ENCODE peak calls at places on chromosomes 16 and 17, in seven cellular contexts. K, N, F, H, D, P and O are unnamed samples.

GRCh38 chr16:50354629-50355456 is 13.9 kb downstream of the BRD7 start:
- DNase-seq in K (no peak), N (no peak), F (no peak), H (no peak), D (peak), P (no peak), O (peak)

GRCh38 chr16:30951193-30951592 is 2.3 kb downstream of the ORAI3 start:
- DNase-seq in K (no peak), N (no peak), F (no peak), H (no peak), D (no peak), P (no peak), O (no peak)

GRCh38 chr16:71626858-71627213 is 852 bp downstream of the MARVELD3 start:
- DNase-seq in K (no peak), N (no peak), F (no peak), H (no peak), D (no peak), P (no peak), O (no peak)

GRCh38 chr17:79124513-79125209 is 50.0 kb downstream of the ENGASE start:
- DNase-seq in K (no peak), N (no peak), F (no peak), H (no peak), D (no peak), P (no peak), O (no peak)

GRCh38 chr17:29007456-29008455 is 1.9 kb upstream of the SEZ6 start:
- DNase-seq in K (no peak), N (no peak), F (no peak), H (no peak), D (no peak), P (no peak), O (no peak)

GRCh38 chr16:380837-381787 is 666 bp downstream of the PGAP6 start:
- DNase-seq in K (no peak), N (no peak), F (no peak), H (no peak), D (no peak), P (no peak), O (no peak)

GRCh38 chr16:2287916-2288547 is 20.1 kb upstream of the RNPS1 start:
- DNase-seq in K (no peak), N (no peak), F (no peak), H (no peak), D (no peak), P (no peak), O (no peak)

GRCh38 chr17:28737316-28737715 is 6.5 kb upstream of the TRAF4 start:
- DNase-seq in K (no peak), N (no peak), F (no peak), H (no peak), D (no peak), P (no peak), O (no peak)

GRCh38 chr16:28609631-28610594 is at the start of gene SULT1A1:
- DNase-seq in K (no peak), N (no peak), F (no peak), H (no peak), D (no peak), P (peak), O (no peak)
- H3K27ac ChIP-seq in K (peak), N (no peak), F (no peak), H (no peak), D (no peak), P (peak), O (no peak)

GRCh38 chr17:81858967-81859905 is 1.1 kb downstream of the P4HB start:
- DNase-seq in K (no peak), N (no peak), F (no peak), H (no peak), D (peak), P (no peak), O (no peak)
- H3K27ac ChIP-seq in K (peak), N (no peak), F (peak), H (peak), D (peak), P (peak), O (no peak)

GRCh38 chr16:75624921-75625334 is 1.8 kb upstream of the ADAT1 start:
- DNase-seq in K (no peak), N (no peak), F (no peak), H (no peak), D (no peak), P (no peak), O (no peak)

GRCh38 chr16:75626806-75627205 is 3.7 kb upstream of the ADAT1 start:
- DNase-seq in K (no peak), N (no peak), F (no peak), H (no peak), D (no peak), P (no peak), O (no peak)

GRCh38 chr16:75629132-75629531 is 6.1 kb upstream of the ADAT1 start:
- DNase-seq in K (no peak), N (no peak), F (no peak), H (no peak), D (no peak), P (no peak), O (no peak)

GRCh38 chr16:75627856-75628255 is 4.8 kb upstream of the ADAT1 start:
- DNase-seq in K (no peak), N (no peak), F (peak), H (no peak), D (no peak), P (no peak), O (no peak)

DNA sequence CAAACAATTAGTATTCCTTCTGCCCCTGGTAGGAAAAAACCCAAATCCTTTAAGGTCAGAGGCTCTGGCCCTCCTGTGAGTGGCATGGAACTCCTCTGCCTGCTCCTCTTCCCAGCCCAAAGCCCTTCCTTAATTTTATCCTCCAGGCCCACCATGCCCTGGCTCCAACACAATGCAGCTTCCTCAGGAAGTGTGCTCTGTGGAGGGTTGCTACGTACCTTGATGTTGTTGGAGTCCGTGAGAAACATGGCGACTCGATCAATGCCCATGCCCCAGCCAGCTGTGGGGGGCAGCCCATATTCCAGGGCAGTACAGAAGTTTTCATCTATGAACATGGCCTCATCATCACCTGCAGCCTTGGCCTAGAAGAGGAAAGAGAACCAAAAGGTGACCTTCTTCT is 5.3 kb upstream of the ADAT1 start:
- DNase-seq in K (no peak), N (no peak), F (no peak), H (no peak), D (no peak), P (no peak), O (no peak)
- H3K27ac ChIP-seq in K (no peak), N (no peak), F (no peak), H (peak), D (no peak), P (no peak), O (peak)

GRCh38 chr16:11290102-11290893 is 9.2 kb upstream of the PRM1 start:
- DNase-seq in K (no peak), N (no peak), F (no peak), H (no peak), D (no peak), P (no peak), O (no peak)

GRCh38 chr16:11295672-11296071 is 14.5 kb upstream of the PRM1 start:
- DNase-seq in K (no peak), N (no peak), F (no peak), H (no peak), D (no peak), P (no peak), O (no peak)

GRCh38 chr16:11289202-11289601 is 8.1 kb upstream of the PRM1 start:
- DNase-seq in K (no peak), N (no peak), F (no peak), H (no peak), D (no peak), P (no peak), O (no peak)

GRCh38 chr16:11292076-11292748 is 11.1 kb upstream of the PRM1 start:
- DNase-seq in K (no peak), N (no peak), F (no peak), H (no peak), D (no peak), P (no peak), O (no peak)

DNA sequence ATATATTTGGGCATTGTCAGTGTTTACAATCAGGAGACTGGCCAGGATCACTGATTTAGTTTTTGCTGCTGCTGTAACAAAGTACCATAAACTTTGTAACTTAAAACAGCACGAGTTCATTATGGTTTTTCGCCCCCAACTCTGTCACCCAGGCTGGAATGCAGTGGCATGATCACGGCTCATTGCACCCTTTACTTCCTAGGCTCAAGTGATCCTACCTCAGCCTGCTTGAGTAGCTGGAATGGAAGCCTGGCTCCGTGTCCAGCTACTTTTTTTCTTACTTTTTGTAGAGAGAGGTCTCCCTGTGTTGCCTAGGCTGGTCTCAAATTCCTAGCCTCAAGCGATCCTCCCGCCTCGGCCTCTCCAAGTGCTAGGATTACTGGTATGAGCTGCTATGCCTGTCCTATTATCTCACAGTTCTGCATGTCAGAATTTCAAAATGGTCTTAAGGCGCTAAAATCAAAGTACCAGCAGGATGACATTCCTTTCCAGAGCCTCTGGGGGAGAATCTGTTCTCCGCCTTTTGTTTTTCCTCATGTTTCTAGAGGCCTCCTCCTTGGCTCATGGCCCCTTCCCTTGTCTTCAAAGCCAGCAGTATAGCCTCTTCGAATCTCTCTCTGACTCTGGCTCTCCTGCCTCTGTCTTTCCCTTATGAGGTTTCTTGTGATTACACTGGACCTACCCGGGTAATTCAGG is 10.0 kb upstream of the PRM1 start:
- DNase-seq in K (no peak), N (no peak), F (no peak), H (no peak), D (no peak), P (no peak), O (no peak)
- H3K27ac ChIP-seq in K (no peak), N (no peak), F (no peak), H (no peak), D (no peak), P (no peak), O (no peak)

DNA sequence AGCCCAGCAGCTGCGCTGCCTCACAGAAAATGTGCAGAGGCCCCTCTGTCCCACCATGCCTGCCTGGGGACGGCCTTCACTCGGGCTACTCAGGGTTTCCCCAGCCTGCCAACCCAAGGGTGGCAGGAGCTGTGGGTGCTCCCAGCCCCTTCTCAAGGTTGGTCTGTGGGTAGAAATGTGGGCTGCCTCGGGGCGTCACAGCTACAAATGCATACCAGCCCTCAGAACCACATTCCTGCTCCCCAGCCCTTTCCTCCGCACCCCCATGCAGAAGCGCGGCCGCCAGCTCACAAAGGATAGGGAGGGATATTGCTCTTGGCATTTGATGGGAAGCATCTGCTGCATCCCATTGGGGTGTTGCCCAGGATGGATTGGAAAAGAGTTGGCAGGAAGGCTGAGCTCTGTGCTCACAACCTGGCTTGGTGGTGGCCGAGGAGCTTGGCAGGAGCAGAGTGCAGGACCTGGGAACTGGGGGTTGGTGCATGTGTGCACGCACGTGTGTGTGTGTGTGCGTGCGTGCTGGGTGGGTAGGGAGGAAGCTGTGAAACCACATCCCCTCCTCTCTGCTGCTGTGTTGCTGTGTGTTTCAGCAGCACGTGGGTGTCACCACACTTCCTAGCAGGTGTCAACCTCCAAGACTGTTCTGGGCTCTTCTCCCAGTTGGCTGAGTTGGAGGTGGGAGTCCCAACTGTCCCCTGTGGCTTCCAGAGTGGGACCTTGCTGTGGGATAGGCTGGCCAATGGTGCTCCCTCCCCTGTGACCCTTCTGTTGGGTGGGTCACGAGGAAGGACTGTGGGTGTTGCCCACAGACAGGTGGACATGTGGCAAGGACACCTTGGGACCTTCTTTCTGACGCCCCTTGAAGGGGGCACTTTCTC is 304.5 kb downstream of the SEC14L1 start:
- DNase-seq in K (peak), N (no peak), F (no peak), H (peak), D (peak), P (no peak), O (no peak)
- H3K27ac ChIP-seq in K (peak), N (no peak), F (peak), H (peak), D (peak), P (peak), O (no peak)

GRCh38 chr17:7852919-7853692 is 1.8 kb upstream of the TMEM88 start:
- DNase-seq in K (peak), N (no peak), F (no peak), H (no peak), D (no peak), P (no peak), O (no peak)

GRCh38 chr17:7850118-7850504 is 4.8 kb upstream of the TMEM88 start:
- DNase-seq in K (no peak), N (no peak), F (no peak), H (no peak), D (no peak), P (no peak), O (no peak)

GRCh38 chr17:7850970-7851437 is 3.9 kb upstream of the TMEM88 start:
- DNase-seq in K (peak), N (no peak), F (no peak), H (no peak), D (no peak), P (peak), O (no peak)

GRCh38 chr17:7852262-7852670 is 2.6 kb upstream of the TMEM88 start:
- DNase-seq in K (peak), N (no peak), F (no peak), H (no peak), D (no peak), P (peak), O (no peak)

GRCh38 chr17:7851438-7852261 is 3.2 kb upstream of the TMEM88 start:
- DNase-seq in K (peak), N (peak), F (peak), H (peak), D (peak), P (peak), O (no peak)
- H3K27ac ChIP-seq in K (peak), N (no peak), F (no peak), H (peak), D (no peak), P (no peak), O (no peak)

GRCh38 chr16:56684926-56685590 is 2.8 kb downstream of the MT1X start:
- DNase-seq in K (no peak), N (no peak), F (no peak), H (no peak), D (no peak), P (no peak), O (no peak)
- H3K27ac ChIP-seq in K (no peak), N (no peak), F (no peak), H (no peak), D (no peak), P (peak), O (no peak)

GRCh38 chr17:46061435-46061834 is 62.4 kb downstream of the STH start:
- DNase-seq in K (no peak), N (no peak), F (no peak), H (no peak), D (no peak), P (no peak), O (no peak)
- H3K27ac ChIP-seq in K (no peak), N (no peak), F (no peak), H (no peak), D (no peak), P (no peak), O (no peak)